ENCODE peak calls at places on chromosomes 13 and 19, in seven cellular contexts. U is stimulated activated CD4-positive, alpha-beta T cell treated with anti-CD3 and anti-CD28 coated beads, Interleukin-4, amount 100 ng/mL, for 48 hours; R is HTR-8/SVneo; X is MM.1S; A is effector memory CD8-positive, alpha-beta T cell; Y is T-cell; Q is stimulated activated CD8-positive, alpha-beta memory T cell treated with anti-CD3 and anti-CD28 coated beads, Interleukin-15, amount 100 ng/mL, for 24 hours. N is an unnamed sample.

GRCh38 chr13:48625396-48626076 is 28.2 kb upstream of the CYSLTR2 start:
- DNase-seq in Y (no peak), U (no peak), A (no peak), X (no peak), R (no peak), Q (no peak), N (no peak)

GRCh38 chr19:21851596-21852345 is 15.8 kb upstream of the ZNF43 start:
- DNase-seq in U (peak), R (peak), Q (peak), A (peak), Y (peak), X (no peak), N (peak)

GRCh38 chr19:45547965-45548609 is 36.5 kb downstream of the OPA3 start:
- DNase-seq in X (no peak), U (no peak), A (no peak), Y (no peak), R (no peak), Q (no peak), N (no peak)

GRCh38 chr13:32878172-32878571 is 138.1 kb upstream of the KL start:
- DNase-seq in Y (no peak), U (no peak), R (no peak), A (no peak), X (no peak), Q (no peak), N (no peak)

GRCh38 chr19:14019100-14019499 is 8.8 kb upstream of the RLN3 start:
- DNase-seq in Q (no peak), Y (no peak), X (no peak), R (no peak), A (no peak), U (no peak), N (peak)

GRCh38 chr13:36345438-36346221 is 564 bp downstream of the SPART start:
- DNase-seq in X (no peak), Q (peak), A (peak), R (peak), Y (peak), U (peak), N (peak)

GRCh38 chr19:29415507-29415906 is 110.3 kb upstream of the VSTM2B start:
- DNase-seq in X (no peak), Y (no peak), Q (no peak), R (no peak), A (no peak), U (no peak), N (no peak)

GRCh38 chr13:91659583-91660415 is 261.4 kb downstream of the GPC5 start:
- DNase-seq in Y (no peak), A (no peak), U (no peak), Q (no peak), X (no peak), R (no peak), N (no peak)

GRCh38 chr13:74288361-74288911 is 154.2 kb upstream of the KLF12 start:
- DNase-seq in U (no peak), Q (no peak), Y (peak), R (no peak), X (peak), A (peak), N (no peak)

GRCh38 chr13:113887700-113888201 is 23.9 kb upstream of the GAS6 start:
- DNase-seq in Y (no peak), X (no peak), U (no peak), A (no peak), Q (no peak), R (no peak), N (no peak)

GRCh38 chr19:5340637-5341447 is at the start of gene PTPRS:
- DNase-seq in X (no peak), A (peak), R (peak), Q (peak), U (peak), Y (peak), N (peak)

GRCh38 chr13:51267581-51267980 is 45.4 kb downstream of the FAM124A start:
- DNase-seq in X (no peak), R (no peak), Y (no peak), Q (no peak), A (no peak), U (no peak), N (no peak)

GRCh38 chr13:32199168-32199567 is 116.0 kb downstream of the ZAR1L start:
- DNase-seq in R (no peak), U (no peak), Q (no peak), X (no peak), A (no peak), Y (no peak), N (no peak)

GRCh38 chr13:32427852-32428580 is at the start of gene N4BP2L1:
- DNase-seq in Q (peak), U (peak), R (peak), A (peak), Y (peak), X (peak), N (peak)

N was measured in RPMI8226.